ENCODE peak calls at places on chromosome 7, in four cellular contexts. O is neural progenitor cell, H is tibial nerve, T is PC-3. P is an unnamed sample.
A peak's percentile ranks its signal among the peaks of the same experiment; 100 is the strongest.

GRCh38 chr7:73308665-73309214 is at the start of gene NSUN5:
- DNase-seq in O (peak; percentile 88), H (peak; percentile 72), T (peak; percentile 75), P (peak; percentile 35)

GRCh38 chr7:157519798-157520244 is 183.0 kb downstream of the DNAJB6 start:
- DNase-seq in O (no peak), H (peak; percentile 4), T (no peak), P (peak; percentile 27)

GRCh38 chr7:81611040-81611439 is 158.8 kb downstream of the HGF start:
- DNase-seq in O (no peak), H (no peak), T (no peak), P (no peak)

GRCh38 chr7:75878312-75878768 is 494 bp upstream of the RHBDD2 start:
- DNase-seq in O (no peak), H (no peak), T (no peak), P (no peak)

GRCh38 chr7:4727914-4728705 is 46.0 kb downstream of the FOXK1 start:
- DNase-seq in O (no peak), H (no peak), T (no peak), P (no peak)

GRCh38 chr7:132480534-132480933 is 95.7 kb downstream of the PLXNA4 start:
- DNase-seq in O (no peak), H (no peak), T (no peak), P (no peak)

GRCh38 chr7:107989618-107990373 is 13.2 kb downstream of the LAMB1 start:
- DNase-seq in O (no peak), H (no peak), T (no peak), P (peak; percentile 54)

GRCh38 chr7:121279060-121279620 is 49.7 kb upstream of the WNT16 start:
- DNase-seq in O (no peak), H (no peak), T (no peak), P (no peak)

GRCh38 chr7:101197991-101198390 is 2.8 kb downstream of the MOGAT3 start:
- DNase-seq in O (no peak), H (no peak), T (no peak), P (no peak)

GRCh38 chr7:11458736-11459483 is 373.1 kb downstream of the THSD7A start:
- DNase-seq in O (no peak), H (no peak), T (peak; percentile 67), P (no peak)

GRCh38 chr7:24729365-24730017 is 27.8 kb downstream of the GSDME start:
- DNase-seq in O (no peak), H (no peak), T (no peak), P (no peak)

GRCh38 chr7:150972094-150972493 is 6.0 kb downstream of the KCNH2 start:
- DNase-seq in O (peak; percentile 47), H (no peak), T (no peak), P (no peak)

GRCh38 chr7:142885311-142886230 is at the start of gene TRPV6:
- DNase-seq in O (peak; percentile 13), H (no peak), T (peak; percentile 75), P (no peak)

GRCh38 chr7:101912711-101913110 is 95.3 kb downstream of the CUX1 start:
- DNase-seq in O (no peak), H (no peak), T (no peak), P (no peak)

GRCh38 chr7:70678621-70679251 is 453.2 kb upstream of the GALNT17 start:
- DNase-seq in O (no peak), H (no peak), T (no peak), P (no peak)

GRCh38 chr7:88377421-88377820 is 70.7 kb upstream of the STEAP4 start:
- DNase-seq in O (peak; percentile 73), H (no peak), T (peak; percentile 84), P (no peak)

GRCh38 chr7:42745357-42746022 is 166.4 kb downstream of the C7orf25 start:
- DNase-seq in O (peak; percentile 64), H (peak; percentile 61), T (peak; percentile 42), P (peak; percentile 50)

GRCh38 chr7:74288034-74288881 is 949 bp upstream of the CLIP2 start:
- DNase-seq in O (no peak), H (no peak), T (no peak), P (no peak)

GRCh38 chr7:142440219-142441073 is 182.6 kb upstream of the PRSS58 start:
- DNase-seq in O (no peak), H (no peak), T (peak; percentile 95), P (peak; percentile 87)

GRCh38 chr7:77476871-77477270 is 60.2 kb upstream of the PTPN12 start:
- DNase-seq in O (no peak), H (no peak), T (no peak), P (no peak)

GRCh38 chr7:135098391-135098790 is 49.5 kb upstream of the TMEM140 start:
- DNase-seq in O (no peak), H (no peak), T (no peak), P (no peak)

GRCh38 chr7:131164025-131164899 is 163.4 kb upstream of the MKLN1 start:
- DNase-seq in O (no peak), H (no peak), T (peak; percentile 91), P (peak; percentile 89)

GRCh38 chr7:46363688-46364087 is 442.6 kb upstream of the IGFBP3 start:
- DNase-seq in O (peak; percentile 32), H (no peak), T (no peak), P (no peak)

GRCh38 chr7:6232534-6232933 is 39.9 kb downstream of the CYTH3 start:
- DNase-seq in O (no peak), H (no peak), T (no peak), P (no peak)

GRCh38 chr7:150716368-150716767 is at the start of gene GIMAP1:
- DNase-seq in O (no peak), H (no peak), T (no peak), P (no peak)

GRCh38 chr7:1559626-1560590 is 3.9 kb upstream of the TMEM184A start:
- DNase-seq in O (no peak), H (no peak), T (no peak), P (no peak)

GRCh38 chr7:142338633-142339501 is 81.0 kb upstream of the PRSS58 start:
- DNase-seq in O (peak; percentile 61), H (no peak), T (peak; percentile 61), P (no peak)

GRCh38 chr7:49324707-49325106 is 400.4 kb downstream of the CDC14C start:
- DNase-seq in O (peak; percentile 14), H (no peak), T (peak; percentile 48), P (no peak)

GRCh38 chr7:45573636-45574470 is at the start of gene ADCY1:
- DNase-seq in O (peak; percentile 83), H (no peak), T (no peak), P (no peak)

DNA sequence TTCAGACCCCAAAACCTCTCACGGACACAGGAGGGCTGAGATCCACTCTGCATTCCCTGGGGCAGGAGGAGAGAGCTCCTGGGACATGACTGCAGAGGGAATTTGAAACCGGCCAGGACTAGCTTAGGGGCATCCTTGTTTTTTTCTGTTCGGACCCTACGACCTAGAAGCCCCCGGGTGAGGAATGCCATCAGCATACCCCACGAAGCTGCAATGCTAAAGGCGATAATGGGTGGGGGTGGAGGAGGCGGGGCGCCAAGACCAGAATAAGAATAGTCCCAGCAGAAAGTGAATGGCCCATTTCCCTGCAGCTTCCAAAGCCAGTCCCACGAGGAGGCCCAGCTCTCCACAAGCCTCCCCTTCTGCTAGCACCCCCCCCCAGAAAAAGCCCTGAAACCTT is 4.0 kb downstream of the PDGFA start:
- DNase-seq in O (peak; percentile 54), H (no peak), T (no peak), P (no peak)
- H3K4me3 ChIP-seq in O (peak overlapping the region; percentile 15), H (no peak overlapping the region), T (no peak overlapping the region), P (no peak overlapping the region)

DNA sequence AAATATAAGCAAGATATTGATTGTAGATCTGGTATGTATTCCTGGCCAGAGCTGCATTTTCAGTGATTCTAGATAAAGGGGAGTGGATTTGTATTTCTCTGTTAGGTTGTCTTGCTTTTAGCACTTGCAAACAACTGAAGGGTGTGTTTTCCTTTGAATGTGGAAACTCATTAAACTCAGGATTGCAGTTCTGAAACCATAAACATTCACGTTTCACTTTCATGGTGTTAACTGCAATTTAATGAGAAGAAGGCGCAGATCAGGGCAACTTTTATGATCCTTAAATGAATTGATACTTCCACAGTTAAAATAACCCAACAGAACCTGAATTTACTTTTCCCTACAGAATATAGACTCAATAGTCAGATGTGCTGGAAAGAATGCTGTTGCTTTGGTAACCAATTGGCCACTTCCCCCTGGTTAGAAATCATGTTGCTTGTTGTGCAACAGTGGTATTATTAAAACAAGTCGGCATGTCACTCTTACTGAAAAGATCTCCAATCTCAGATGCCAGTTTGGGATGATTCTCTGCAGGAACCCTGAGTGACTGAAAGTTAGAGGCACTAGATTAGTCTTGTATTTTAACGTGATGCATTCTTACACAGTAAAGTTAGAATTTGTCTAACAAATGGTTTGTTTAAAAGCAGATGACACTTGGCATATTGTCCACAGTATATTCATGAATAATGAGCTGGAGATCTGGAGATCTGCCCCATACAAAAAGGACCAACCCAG is 287.8 kb downstream of the TWIST1 start:
- DNase-seq in O (no peak), H (no peak), T (no peak), P (no peak)
- H3K27ac ChIP-seq in O (no peak overlapping the region), H (no peak overlapping the region), T (no peak overlapping the region), P (no peak overlapping the region)

DNA sequence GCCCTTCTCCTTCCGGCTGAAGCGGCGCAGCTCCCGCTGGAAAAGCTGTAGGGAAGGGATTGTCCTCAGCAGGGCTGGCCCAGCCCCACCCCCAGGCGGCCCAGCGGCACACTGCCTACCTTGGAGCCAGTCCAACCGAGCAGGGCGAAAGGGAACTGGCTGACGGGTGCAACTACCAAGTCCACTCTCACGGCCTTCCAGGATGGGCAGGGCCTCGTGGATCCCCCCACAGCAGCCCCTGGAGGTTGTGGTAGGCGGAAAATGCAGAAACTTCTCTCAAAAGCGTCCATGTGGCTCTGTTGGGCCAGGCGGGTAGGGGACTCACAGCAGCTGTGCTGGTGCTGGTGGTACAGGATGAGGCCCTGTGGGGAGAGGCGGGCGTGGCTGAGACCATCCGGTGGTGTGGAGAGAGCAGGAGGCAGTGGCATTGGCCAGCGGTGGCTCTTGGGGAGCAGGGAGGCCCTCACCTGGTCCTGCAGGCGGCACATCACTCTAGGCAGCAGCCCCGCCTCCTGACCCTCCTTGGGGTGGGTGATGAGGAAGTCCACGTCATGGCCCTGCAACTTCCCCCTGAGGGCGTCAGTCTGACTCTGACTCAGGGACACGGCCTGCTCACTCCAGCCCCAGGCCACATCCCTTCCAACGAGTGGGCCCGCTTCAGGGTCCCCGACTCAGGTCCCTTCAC is 8.4 kb upstream of the PGAM2 start:
- DNase-seq in O (no peak), H (peak; percentile 35), T (peak; percentile 87), P (no peak)
- H3K4me1 ChIP-seq in O (no peaks in the 10 kb centered on the region), H (peaks cover 15% of the 10 kb centered on the region), T (peaks cover 49% of the 10 kb centered on the region), P (peaks cover 20% of the 10 kb centered on the region)

GRCh38 chr7:29569648-29570047 is 6.0 kb downstream of the PRR15 start:
- DNase-seq in O (peak; percentile 51), H (no peak), T (peak; percentile 71), P (no peak)
- H3K4me3 ChIP-seq in O (no peak overlapping the region), H (no peak overlapping the region), T (no peak overlapping the region), P (no peak overlapping the region)

GRCh38 chr7:158816271-158816670 is 13.0 kb downstream of the ESYT2 start:
- DNase-seq in O (no peak), H (no peak), T (no peak), P (no peak)
- H3K27ac ChIP-seq in O (peak overlapping the region; percentile 47), H (peak overlapping the region; percentile 91), T (peak overlapping the region; percentile 99), P (no peak overlapping the region)

GRCh38 chr7:29853775-29854174 is 47.5 kb downstream of the WIPF3 start:
- DNase-seq in O (no peak), H (no peak), T (no peak), P (no peak)
- H3K4me1 ChIP-seq in O (no peaks in the 10 kb centered on the region), H (no peaks in the 10 kb centered on the region), T (peaks cover 8% of the 10 kb centered on the region), P (peaks cover 8% of the 10 kb centered on the region)

P was measured in SJSA1.